ENCODE peak calls at places on chromosome 22, in ten cellular contexts. K is psoas muscle, C is K562, P is left ventricle myocardium inferior, Y is fibroblast of lung, O is cardiac muscle cell, R is upper lobe of left lung, J is stomach, A is IMR-90, Q is heart right ventricle. V is an unnamed sample. For H3K9me3, the result is how much of the 10 kb centered on the place peaks cover.

GRCh38 chr22:42217752-42218280 is 52.6 kb downstream of the TCF20 start:
- DNase-seq in P (no peak), R (no peak), Y (no peak), C (no peak), K (no peak), A (peak), J (no peak), Q (no peak), O (no peak), V (no peak)

GRCh38 chr22:22796729-22797128 is 90.9 kb upstream of the IGLL5 start:
- DNase-seq in O (no peak), R (no peak), P (no peak), J (no peak), Q (no peak), K (no peak), A (no peak), C (no peak), Y (no peak), V (no peak)

GRCh38 chr22:22746963-22747933 is 102.8 kb downstream of the GGTLC2 start:
- DNase-seq in K (no peak), Y (no peak), C (no peak), J (no peak), A (no peak), R (no peak), P (no peak), O (no peak), Q (no peak), V (no peak)

GRCh38 chr22:30234786-30235470 is 11.6 kb downstream of the LIF start:
- DNase-seq in O (peak), K (no peak), Y (peak), P (no peak), C (no peak), A (peak), R (no peak), Q (no peak), J (no peak), V (no peak)

GRCh38 chr22:49972163-49973017 is 11.8 kb downstream of the PIM3 start:
- DNase-seq in K (peak), J (peak), R (peak), A (no peak), P (peak), C (no peak), O (no peak), Y (no peak), Q (peak), V (no peak)

GRCh38 chr22:48425091-48425506 is 1402.6 kb downstream of the BRD1 start:
- DNase-seq in J (no peak), K (no peak), R (peak), C (no peak), P (no peak), Q (no peak), Y (no peak), O (no peak), A (no peak), V (no peak)

GRCh38 chr22:33582822-33583400 is 337.4 kb downstream of the LARGE1 start:
- DNase-seq in J (no peak), P (no peak), Q (no peak), A (no peak), K (no peak), Y (no peak), R (no peak), O (no peak), C (no peak), V (no peak)

GRCh38 chr22:32023251-32023827 is 19.7 kb upstream of the SLC5A1 start:
- DNase-seq in J (no peak), K (no peak), C (peak), Y (no peak), A (no peak), O (no peak), P (no peak), Q (no peak), R (no peak), V (no peak)

GRCh38 chr22:31102441-31103081 is 4.8 kb downstream of the SELENOM start:
- DNase-seq in C (peak), O (peak), K (peak), J (peak), P (peak), Q (peak), A (peak), Y (peak), R (no peak), V (no peak)

GRCh38 chr22:26122920-26123468 is 46.3 kb upstream of the SEZ6L start:
- DNase-seq in C (no peak), K (no peak), P (no peak), Y (no peak), A (no peak), O (no peak), J (no peak), R (no peak), Q (no peak), V (no peak)

GRCh38 chr22:49971232-49972162 is 10.9 kb downstream of the PIM3 start:
- DNase-seq in Q (peak), C (peak), O (peak), K (peak), R (peak), J (peak), P (peak), Y (peak), A (no peak), V (no peak)

GRCh38 chr22:46045459-46046298 is 68.7 kb upstream of the WNT7B start:
- DNase-seq in Y (no peak), A (no peak), O (no peak), K (no peak), J (peak), P (peak), R (no peak), Q (no peak), C (no peak), V (no peak)

GRCh38 chr22:20600137-20600673 is 92.8 kb downstream of the MED15 start:
- DNase-seq in A (no peak), K (no peak), R (no peak), J (no peak), P (no peak), O (no peak), Y (no peak), C (no peak), Q (no peak), V (no peak)

GRCh38 chr22:26367402-26368245 is 61.4 kb upstream of the ASPHD2 start:
- DNase-seq in Y (peak), O (peak), R (no peak), C (peak), Q (no peak), A (peak), J (peak), P (no peak), K (no peak), V (peak)

GRCh38 chr22:18115844-18116480 is 5.4 kb downstream of the TUBA8 start:
- DNase-seq in O (no peak), C (no peak), A (no peak), Q (no peak), J (no peak), R (no peak), K (peak), Y (no peak), P (no peak), V (no peak)

GRCh38 chr22:21643533-21644357 is 1.6 kb downstream of the SDF2L1 start:
- DNase-seq in A (no peak), O (no peak), Y (no peak), Q (no peak), R (peak), P (no peak), C (peak), J (no peak), K (no peak), V (no peak)

GRCh38 chr22:50525104-50525958 is at the start of gene SCO2:
- DNase-seq in P (peak), A (peak), R (peak), C (peak), K (peak), Y (peak), Q (peak), O (peak), J (peak), V (peak)

GRCh38 chr22:27308513-27308912 is 493.0 kb downstream of the MN1 start:
- DNase-seq in Q (no peak), R (no peak), A (no peak), Y (no peak), P (no peak), C (no peak), K (no peak), J (no peak), O (no peak), V (no peak)

GRCh38 chr22:42803454-42803853 is 53.6 kb downstream of the ARFGAP3 start:
- DNase-seq in J (peak), P (peak), C (no peak), R (no peak), K (peak), Q (peak), A (no peak), Y (no peak), O (no peak), V (no peak)

GRCh38 chr22:28710112-28710888 is 30.7 kb upstream of the TTC28 start:
- DNase-seq in K (no peak), C (no peak), R (no peak), Q (no peak), O (peak), A (peak), Y (peak), J (no peak), P (no peak), V (no peak)
- H3K27ac ChIP-seq in K (peak), C (no peak), R (peak), Q (peak), O (no peak), A (peak), Y (peak), J (peak), P (peak), V (no peak)

DNA sequence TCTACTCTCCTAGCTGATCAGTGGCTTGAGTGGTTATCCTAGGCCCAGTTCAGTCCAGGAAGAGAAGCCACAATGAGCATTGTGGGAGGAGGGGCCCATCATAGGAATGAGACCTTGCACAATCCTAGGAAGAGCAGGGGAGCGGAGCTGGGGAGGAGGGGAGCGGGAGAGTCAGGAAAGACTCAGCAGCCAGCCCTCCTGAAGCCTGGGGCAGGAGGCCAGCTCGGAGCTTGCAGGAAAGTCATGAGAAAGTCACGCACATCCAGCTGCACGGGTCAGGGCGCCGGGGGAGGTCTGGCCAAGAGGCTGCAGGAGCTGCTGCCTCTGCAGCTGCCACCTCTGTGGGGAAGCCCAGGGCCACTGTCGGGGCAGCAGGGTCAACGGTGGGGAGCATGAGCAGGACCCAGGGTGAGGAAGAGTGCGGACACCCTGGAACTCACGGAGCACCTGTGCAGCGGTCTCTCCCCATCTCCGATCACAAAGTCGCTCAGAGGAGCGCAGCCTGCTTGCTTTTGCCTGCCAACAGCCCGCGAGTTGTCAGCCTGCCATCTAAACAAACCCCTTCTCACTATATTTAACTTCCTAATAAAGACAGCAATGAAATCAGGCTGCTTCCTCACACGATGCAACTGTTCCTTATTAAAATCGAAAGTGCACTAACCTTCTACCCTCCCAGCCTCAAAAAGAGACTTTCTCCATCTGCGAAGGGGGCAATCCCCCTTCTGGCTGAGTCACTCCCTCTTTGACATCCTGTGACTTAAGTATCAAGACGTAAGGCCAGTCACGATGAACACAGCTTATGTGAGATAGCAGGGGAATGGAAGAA is 52.8 kb upstream of the RTL6 start:
- DNase-seq in Y (peak), O (peak), Q (peak), J (peak), R (peak), C (no peak), A (peak), P (peak), K (peak), V (no peak)
- TF ChIP-seq CTCF in Y (no peak), O (no peak), Q (no peak), J (no peak), R (no peak), C (no peak), A (no peak), P (no peak), K (no peak), V (no peak)

GRCh38 chr22:47240116-47240515 is 477.7 kb downstream of the TBC1D22A start:
- DNase-seq in P (no peak), J (no peak), Q (no peak), A (no peak), Y (no peak), R (no peak), O (no peak), K (no peak), C (no peak), V (no peak)

GRCh38 chr22:47233316-47234243 is 471.1 kb downstream of the TBC1D22A start:
- DNase-seq in R (no peak), Q (no peak), C (no peak), A (no peak), K (no peak), P (no peak), Y (no peak), O (no peak), J (no peak), V (no peak)

GRCh38 chr22:47237890-47238480 is 475.5 kb downstream of the TBC1D22A start:
- DNase-seq in Y (no peak), J (no peak), K (no peak), C (no peak), O (no peak), Q (no peak), P (no peak), R (no peak), A (no peak), V (no peak)

GRCh38 chr22:47238886-47239860 is 476.7 kb downstream of the TBC1D22A start:
- DNase-seq in A (no peak), O (no peak), R (no peak), P (no peak), J (no peak), K (no peak), C (no peak), Y (peak), Q (no peak), V (no peak)

GRCh38 chr22:47236718-47237117 is 474.3 kb downstream of the TBC1D22A start:
- DNase-seq in R (no peak), P (no peak), K (no peak), O (no peak), A (no peak), J (no peak), Q (no peak), C (no peak), Y (no peak), V (no peak)
- H3K9me3 ChIP-seq in R (under half), P (under half), K (under half), O (under half), A (under half), J (under half), Q (under half), C (under half), Y (under half), V (under half)

DNA sequence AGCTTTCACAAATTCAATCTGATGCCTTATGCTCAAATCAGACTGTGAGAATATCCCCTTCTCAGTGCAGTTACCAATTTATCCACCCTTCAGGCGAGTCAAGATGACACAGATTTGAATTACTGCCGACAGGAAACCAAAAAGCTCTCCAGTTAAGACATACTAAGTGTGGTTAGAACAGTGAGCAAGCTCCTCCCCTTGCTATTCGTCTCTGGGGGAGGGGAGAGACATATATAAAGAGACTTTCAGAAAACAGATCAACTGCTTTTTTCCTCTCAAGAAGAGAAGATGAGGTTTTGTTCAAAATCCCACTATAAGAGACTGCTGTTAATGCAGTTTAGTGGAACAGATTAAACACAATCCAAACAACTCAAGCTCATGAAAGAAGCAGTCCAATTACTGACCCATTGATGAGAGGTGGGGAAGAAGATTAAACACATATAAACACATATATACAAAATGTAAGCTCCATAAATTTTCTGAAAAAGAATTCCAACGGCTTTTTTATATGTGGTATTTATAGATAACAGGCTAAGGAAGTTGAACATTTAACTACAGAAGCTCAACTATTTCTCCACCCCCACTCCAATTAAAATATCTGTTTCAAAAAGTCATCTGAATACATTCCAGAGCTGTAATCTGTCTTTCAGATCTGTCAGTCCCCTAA is 102.7 kb downstream of the MRTFA start:
- DNase-seq in O (peak), K (no peak), C (peak), J (no peak), Y (peak), R (no peak), A (peak), P (no peak), Q (no peak), V (peak)
- H3K27ac ChIP-seq in O (peak), K (peak), C (peak), J (peak), Y (peak), R (no peak), A (peak), P (peak), Q (peak), V (peak)

DNA sequence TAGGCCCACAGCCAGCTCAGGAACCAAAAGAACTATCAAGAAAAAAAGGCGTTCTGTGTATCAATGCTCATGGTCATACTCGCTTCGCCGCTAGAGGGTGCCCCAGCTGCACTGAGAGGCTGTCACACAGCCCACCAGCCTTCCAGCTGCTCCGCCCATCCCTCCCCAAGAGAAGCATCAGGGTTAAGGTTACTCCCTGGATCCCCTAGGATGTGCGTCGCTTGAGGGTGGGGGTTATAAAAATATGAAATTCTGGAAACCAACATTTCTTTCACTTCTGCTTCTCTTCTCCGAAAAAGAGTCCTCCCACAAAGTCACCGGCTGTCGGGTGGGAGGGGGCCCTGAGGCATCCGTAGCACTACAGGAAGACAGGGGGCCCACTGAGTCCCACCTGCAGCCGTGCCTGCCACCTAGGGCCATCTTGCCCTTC is 1.7 kb downstream of the CBX6 start:
- DNase-seq in Y (peak), P (peak), C (peak), K (peak), R (no peak), J (peak), A (peak), O (peak), Q (peak), V (peak)
- TF ChIP-seq CTCF in Y (peak), P (peak), C (peak), K (peak), R (peak), J (peak), A (peak), O (peak), Q (peak), V (peak)

GRCh38 chr22:19330865-19331418 is 39.4 kb upstream of the CLTCL1 start:
- DNase-seq in R (peak), P (no peak), J (no peak), Y (no peak), A (no peak), K (no peak), Q (no peak), O (no peak), C (no peak), V (no peak)
- H3K9me3 ChIP-seq in R (under half), P (half or more), J (under half), Y (under half), A (under half), K (under half), Q (under half), O (under half), C (under half), V (under half)

GRCh38 chr22:36761553-36762240 is 14.2 kb downstream of the IFT27 start:
- DNase-seq in A (no peak), J (no peak), O (no peak), Y (no peak), K (no peak), R (no peak), Q (no peak), C (no peak), P (no peak), V (no peak)
- H3K27ac ChIP-seq in A (no peak), J (no peak), O (no peak), Y (no peak), K (no peak), R (no peak), Q (no peak), C (no peak), P (no peak), V (no peak)

GRCh38 chr22:24178502-24179440 is 2.5 kb upstream of the SUSD2 start:
- DNase-seq in P (no peak), O (no peak), J (no peak), K (no peak), Y (no peak), Q (no peak), A (no peak), R (peak), C (no peak), V (no peak)
- TF ChIP-seq CTCF in P (peak), O (peak), J (no peak), K (no peak), Y (peak), Q (peak), A (peak), R (peak), C (no peak), V (peak)

GRCh38 chr22:47373648-47374272 is 611.3 kb downstream of the TBC1D22A start:
- DNase-seq in Q (no peak), C (no peak), Y (no peak), K (no peak), P (no peak), A (no peak), R (no peak), J (no peak), O (no peak), V (no peak)

GRCh38 chr22:47372596-47373385 is 610.3 kb downstream of the TBC1D22A start:
- DNase-seq in R (peak), O (no peak), Y (no peak), C (no peak), K (no peak), A (no peak), Q (no peak), P (no peak), J (peak), V (no peak)

GRCh38 chr22:47371263-47372090 is 609.0 kb downstream of the TBC1D22A start:
- DNase-seq in O (no peak), J (peak), Y (no peak), K (no peak), C (no peak), R (no peak), A (no peak), Q (no peak), P (no peak), V (no peak)

GRCh38 chr22:47370448-47371262 is 608.2 kb downstream of the TBC1D22A start:
- DNase-seq in K (no peak), O (no peak), Y (no peak), A (no peak), P (no peak), C (no peak), J (peak), Q (no peak), R (no peak), V (no peak)

DNA sequence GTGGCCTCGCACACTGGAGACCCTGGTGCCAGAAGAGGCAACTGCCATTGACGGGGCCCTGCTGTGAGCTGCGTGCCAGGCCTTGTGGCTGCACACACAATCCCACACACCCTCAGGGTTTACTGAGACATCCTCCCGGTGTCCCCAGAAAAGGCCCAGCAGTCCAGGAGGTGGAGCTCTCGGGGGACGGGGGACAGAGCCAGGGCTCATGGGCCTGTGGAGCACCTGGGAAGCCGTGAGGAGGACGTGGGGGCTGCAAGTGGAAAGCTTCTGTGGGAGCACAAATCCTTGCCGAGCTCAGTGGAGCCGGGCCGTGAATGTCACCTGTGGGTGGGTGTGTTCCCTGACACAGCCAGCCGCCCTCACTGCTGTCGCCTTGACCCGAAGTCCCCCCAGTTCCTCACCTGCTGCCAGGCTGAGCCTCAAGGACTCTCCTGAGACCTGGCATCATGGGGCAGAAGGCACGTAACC is 609.7 kb downstream of the TBC1D22A start:
- DNase-seq in C (no peak), A (no peak), R (no peak), O (no peak), P (no peak), Y (no peak), K (no peak), Q (no peak), J (peak), V (peak)
- H3K9me3 ChIP-seq in C (under half), A (under half), R (under half), O (under half), P (under half), Y (under half), K (under half), Q (under half), J (under half), V (under half)

V was measured in CD4-positive, alpha-beta T cell.